ENCODE peak calls at places on chromosomes 3 and 15, in five cellular contexts. D, P, J, R and K are unnamed samples.

GRCh38 chr3:46998121-46998851 is 18.8 kb downstream of the NBEAL2 start:
- DNase-seq in D (peak; percentile 73), P (peak; percentile 47), J (peak; percentile 79), R (peak; percentile 93), K (peak; percentile 64)

GRCh38 chr3:181735921-181736320 is 24.2 kb downstream of the SOX2 start:
- DNase-seq in D (no peak), P (no peak), J (no peak), R (no peak), K (no peak)

GRCh38 chr15:44968475-44968874 is 12.0 kb downstream of the TERB2 start:
- DNase-seq in D (no peak), P (no peak), J (no peak), R (no peak), K (no peak)

GRCh38 chr15:100732359-100733055 is 130.1 kb downstream of the ASB7 start:
- DNase-seq in D (no peak), P (no peak), J (no peak), R (no peak), K (no peak)

GRCh38 chr3:107431298-107432012 is 54.2 kb downstream of the CCDC54 start:
- DNase-seq in D (peak; percentile 61), P (no peak), J (peak; percentile 45), R (peak; percentile 84), K (peak; percentile 15)

GRCh38 chr3:132435239-132435910 is 18.1 kb downstream of the DNAJC13 start:
- DNase-seq in D (peak; percentile 11), P (no peak), J (no peak), R (no peak), K (no peak)

GRCh38 chr15:42919794-42920280 is 741 bp downstream of the TTBK2 start:
- DNase-seq in D (peak; percentile 56), P (peak; percentile 29), J (no peak), R (peak; percentile 32), K (no peak)

GRCh38 chr3:167837430-167837829 is 101.9 kb downstream of the SERPINI1 start:
- DNase-seq in D (no peak), P (no peak), J (no peak), R (no peak), K (no peak)

GRCh38 chr15:86553116-86553515 is 473.4 kb downstream of the AGBL1 start:
- DNase-seq in D (no peak), P (no peak), J (no peak), R (no peak), K (no peak)

GRCh38 chr3:174931473-174931872 is 72.3 kb downstream of the NAALADL2 start:
- DNase-seq in D (no peak), P (no peak), J (no peak), R (no peak), K (no peak)

GRCh38 chr3:16104161-16104560 is 70.3 kb upstream of the GALNT15 start:
- DNase-seq in D (no peak), P (no peak), J (no peak), R (no peak), K (no peak)

GRCh38 chr15:56249080-56249479 is 5.4 kb upstream of the RFX7 start:
- DNase-seq in D (no peak), P (peak; percentile 30), J (no peak), R (peak; percentile 49), K (no peak)

GRCh38 chr15:52233405-52233804 is 42.2 kb upstream of the GNB5 start:
- DNase-seq in D (no peak), P (no peak), J (peak; percentile 56), R (no peak), K (no peak)

GRCh38 chr3:120450261-120450913 is 405 bp downstream of the FSTL1 start:
- DNase-seq in D (peak; percentile 7), P (no peak), J (no peak), R (no peak), K (no peak)

GRCh38 chr15:47300596-47300995 is 416.7 kb upstream of the SEMA6D start:
- DNase-seq in D (no peak), P (no peak), J (no peak), R (no peak), K (no peak)

GRCh38 chr3:117393119-117393518 is 683.5 kb downstream of the TUSC7 start:
- DNase-seq in D (no peak), P (no peak), J (no peak), R (no peak), K (no peak)

GRCh38 chr3:176376531-176376930 is 820.8 kb downstream of the TBL1XR1 start:
- DNase-seq in D (no peak), P (no peak), J (no peak), R (no peak), K (no peak)

GRCh38 chr3:12353796-12354505 is 65.1 kb downstream of the PPARG start:
- DNase-seq in D (no peak), P (no peak), J (no peak), R (no peak), K (no peak)

GRCh38 chr3:12347301-12347700 is 58.4 kb downstream of the PPARG start:
- DNase-seq in D (no peak), P (no peak), J (no peak), R (no peak), K (no peak)

GRCh38 chr3:12352253-12352652 is 63.4 kb downstream of the PPARG start:
- DNase-seq in D (no peak), P (no peak), J (no peak), R (no peak), K (no peak)

GRCh38 chr3:12351145-12351544 is 62.3 kb downstream of the PPARG start:
- DNase-seq in D (no peak), P (no peak), J (no peak), R (no peak), K (no peak)

GRCh38 chr3:12350151-12350813 is 61.4 kb downstream of the PPARG start:
- DNase-seq in D (no peak), P (no peak), J (no peak), R (no peak), K (no peak)
- H3K4me1 ChIP-seq in D (no peaks in the 10 kb centered on the region), P (no peaks in the 10 kb centered on the region), J (no peaks in the 10 kb centered on the region), R (peaks cover 3% of the 10 kb centered on the region), K (no peaks in the 10 kb centered on the region)

GRCh38 chr3:184755315-184755731 is 43.5 kb upstream of the MAGEF1 start:
- DNase-seq in D (no peak), P (no peak), J (no peak), R (no peak), K (no peak)
- H3K4me1 ChIP-seq in D (no peaks in the 10 kb centered on the region), P (peaks cover 9% of the 10 kb centered on the region), J (peaks cover 6% of the 10 kb centered on the region), R (peaks cover 8% of the 10 kb centered on the region), K (no peaks in the 10 kb centered on the region)

GRCh38 chr3:177930771-177931170 is 605.5 kb upstream of the KCNMB2 start:
- DNase-seq in D (no peak), P (no peak), J (no peak), R (no peak), K (no peak)
- H3K4me1 ChIP-seq in D (no peaks in the 10 kb centered on the region), P (peaks cover 18% of the 10 kb centered on the region), J (no peaks in the 10 kb centered on the region), R (no peaks in the 10 kb centered on the region), K (no peaks in the 10 kb centered on the region)

GRCh38 chr3:49397470-49397869 is 14.3 kb downstream of the RHOA start:
- DNase-seq in D (peak; percentile 37), P (no peak), J (no peak), R (no peak), K (no peak)
- H3K4me1 ChIP-seq in D (peaks cover 32% of the 10 kb centered on the region), P (peaks cover 27% of the 10 kb centered on the region), J (no peaks in the 10 kb centered on the region), R (peaks cover 3% of the 10 kb centered on the region), K (peaks cover 37% of the 10 kb centered on the region)

DNA sequence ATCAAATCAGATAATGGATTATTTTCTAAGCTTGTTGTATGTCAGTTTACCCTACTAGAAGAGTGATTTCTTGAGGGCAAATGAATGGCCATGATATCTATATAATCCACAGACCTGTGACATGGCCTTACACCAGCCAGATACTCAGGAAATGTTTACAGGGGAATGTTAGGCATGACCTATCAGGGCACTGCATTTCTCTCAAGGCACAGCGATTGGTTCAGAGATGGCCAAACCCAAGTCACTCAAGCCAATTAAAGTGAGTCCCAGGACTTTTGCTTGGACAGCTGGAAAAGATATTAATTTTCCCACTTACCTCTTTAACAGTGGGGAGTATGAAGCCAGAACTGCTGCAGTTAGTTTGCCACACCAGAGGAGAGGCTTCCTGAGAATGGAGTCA is 28.7 kb upstream of the GATA2 start:
- DNase-seq in D (no peak), P (no peak), J (no peak), R (peak; percentile 14), K (no peak)
- H3K4me1 ChIP-seq in D (no peaks in the 10 kb centered on the region), P (no peaks in the 10 kb centered on the region), J (no peaks in the 10 kb centered on the region), R (no peaks in the 10 kb centered on the region), K (no peaks in the 10 kb centered on the region)

GRCh38 chr15:69874321-69874720 is 223.4 kb downstream of the TLE3 start:
- DNase-seq in D (no peak), P (peak; percentile 13), J (no peak), R (no peak), K (no peak)
- H3K4me1 ChIP-seq in D (no peaks in the 10 kb centered on the region), P (peaks cover 17% of the 10 kb centered on the region), J (no peaks in the 10 kb centered on the region), R (no peaks in the 10 kb centered on the region), K (no peaks in the 10 kb centered on the region)